ENCODE peak calls at places on chromosome X, in five cellular contexts. One of them, this sample, is unnamed.

GRCh38 chrX:40878821-40879571 is 143.7 kb upstream of the MED14 start:
- ATAC-seq in K562: no peak
- ATAC-seq in upper lobe of left lung: no peak
- ATAC-seq in HepG2: no peak
- ATAC-seq in GM12878: no peak
- ATAC-seq in this sample: no peak

GRCh38 chrX:13258052-13258444 is 61.8 kb downstream of the ATXN3L start:
- ATAC-seq in HepG2: no peak
- ATAC-seq in GM12878: peak; percentile 43
- ATAC-seq in K562: no peak
- ATAC-seq in upper lobe of left lung: no peak
- ATAC-seq in this sample: no peak

GRCh38 chrX:136585960-136586359 is 53.9 kb downstream of the VGLL1 start:
- ATAC-seq in upper lobe of left lung: no peak
- ATAC-seq in HepG2: no peak
- ATAC-seq in K562: no peak
- ATAC-seq in GM12878: no peak
- ATAC-seq in this sample: no peak

GRCh38 chrX:65758505-65758904 is 91.1 kb downstream of the MSN start:
- ATAC-seq in HepG2: no peak
- ATAC-seq in upper lobe of left lung: no peak
- ATAC-seq in K562: no peak
- ATAC-seq in GM12878: no peak
- ATAC-seq in this sample: no peak

GRCh38 chrX:32448320-32448719 is 763.0 kb downstream of the DMD start:
- ATAC-seq in K562: no peak
- ATAC-seq in upper lobe of left lung: no peak
- ATAC-seq in HepG2: no peak
- ATAC-seq in GM12878: peak; percentile 99
- ATAC-seq in this sample: no peak

GRCh38 chrX:107673401-107673800 is 45.1 kb downstream of the PRPS1 start:
- ATAC-seq in HepG2: no peak
- ATAC-seq in GM12878: peak; percentile 13
- ATAC-seq in K562: no peak
- ATAC-seq in upper lobe of left lung: no peak
- ATAC-seq in this sample: no peak

GRCh38 chrX:13937370-13938052 is 92.2 kb downstream of the GEMIN8 start:
- ATAC-seq in HepG2: peak; percentile 64
- ATAC-seq in K562: no peak
- ATAC-seq in upper lobe of left lung: peak; percentile 28
- ATAC-seq in GM12878: peak; percentile 31
- ATAC-seq in this sample: peak; percentile 5

GRCh38 chrX:49812177-49812576 is 16.9 kb upstream of the PAGE4 start:
- ATAC-seq in upper lobe of left lung: no peak
- ATAC-seq in K562: no peak
- ATAC-seq in GM12878: no peak
- ATAC-seq in HepG2: peak; percentile 88
- ATAC-seq in this sample: no peak

GRCh38 chrX:72305286-72306084 is at the start of gene CITED1:
- ATAC-seq in GM12878: peak; percentile 28
- ATAC-seq in HepG2: peak; percentile 39
- ATAC-seq in K562: no peak
- ATAC-seq in upper lobe of left lung: no peak
- ATAC-seq in this sample: no peak

GRCh38 chrX:45068555-45068954 is 132.1 kb downstream of the DIPK2B start:
- ATAC-seq in HepG2: no peak
- ATAC-seq in GM12878: no peak
- ATAC-seq in K562: peak; percentile 50
- ATAC-seq in upper lobe of left lung: no peak
- ATAC-seq in this sample: no peak

GRCh38 chrX:154469114-154469513 is 10.0 kb downstream of the LAGE3 start:
- ATAC-seq in GM12878: no peak
- ATAC-seq in upper lobe of left lung: no peak
- ATAC-seq in K562: no peak
- ATAC-seq in HepG2: no peak
- ATAC-seq in this sample: no peak

GRCh38 chrX:153953892-153954617 is 9.6 kb upstream of the RENBP start:
- ATAC-seq in K562: no peak
- ATAC-seq in GM12878: peak; percentile 10
- ATAC-seq in upper lobe of left lung: no peak
- ATAC-seq in HepG2: peak; percentile 26
- ATAC-seq in this sample: no peak

GRCh38 chrX:36035550-36035949 is 116.0 kb downstream of the CFAP47 start:
- ATAC-seq in upper lobe of left lung: no peak
- ATAC-seq in GM12878: no peak
- ATAC-seq in HepG2: no peak
- ATAC-seq in K562: no peak
- ATAC-seq in this sample: no peak

DNA sequence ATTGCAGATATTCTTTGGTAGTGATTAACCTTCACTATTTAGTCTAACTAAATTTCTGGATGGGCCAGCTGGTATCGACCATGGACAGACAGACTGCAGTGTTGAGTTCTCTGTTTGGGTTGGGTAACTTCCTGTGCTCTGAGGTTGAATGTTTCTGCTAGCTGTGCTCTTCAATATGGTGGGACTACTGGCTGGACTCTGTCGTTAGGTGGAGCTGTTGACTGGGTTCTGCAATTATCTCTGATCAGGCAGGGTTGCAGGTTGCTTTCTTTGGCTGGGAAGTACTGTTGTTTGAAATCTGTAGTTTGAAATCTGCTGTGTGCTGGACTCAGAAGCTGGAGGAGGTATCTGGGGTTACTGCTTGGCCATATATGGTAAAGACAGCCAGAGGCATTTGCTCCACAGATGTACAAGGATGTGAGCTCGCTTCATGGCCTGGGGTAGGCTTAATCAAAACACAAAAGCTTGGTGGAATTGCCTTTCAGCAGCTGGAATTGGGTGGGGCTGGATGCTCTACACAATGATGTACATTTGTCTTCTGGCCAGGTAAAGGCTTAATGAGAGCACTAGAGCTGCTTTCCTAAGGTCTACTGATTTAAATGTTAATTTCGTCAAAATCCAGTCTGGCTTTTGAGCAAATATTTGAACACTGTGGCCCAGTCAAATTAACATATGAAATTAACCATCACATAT is 1472.0 kb downstream of the FAM133A start:
- ATAC-seq in K562: no peak
- ATAC-seq in HepG2: no peak
- ATAC-seq in GM12878: peak; percentile 27
- ATAC-seq in upper lobe of left lung: no peak
- ATAC-seq in this sample: no peak
- TF ChIP-seq CTCF in K562: no peak
- TF ChIP-seq CTCF in HepG2: no peak
- TF ChIP-seq CTCF in GM12878: no peak
- TF ChIP-seq CTCF in upper lobe of left lung: no peak
- TF ChIP-seq CTCF in this sample: no peak

DNA sequence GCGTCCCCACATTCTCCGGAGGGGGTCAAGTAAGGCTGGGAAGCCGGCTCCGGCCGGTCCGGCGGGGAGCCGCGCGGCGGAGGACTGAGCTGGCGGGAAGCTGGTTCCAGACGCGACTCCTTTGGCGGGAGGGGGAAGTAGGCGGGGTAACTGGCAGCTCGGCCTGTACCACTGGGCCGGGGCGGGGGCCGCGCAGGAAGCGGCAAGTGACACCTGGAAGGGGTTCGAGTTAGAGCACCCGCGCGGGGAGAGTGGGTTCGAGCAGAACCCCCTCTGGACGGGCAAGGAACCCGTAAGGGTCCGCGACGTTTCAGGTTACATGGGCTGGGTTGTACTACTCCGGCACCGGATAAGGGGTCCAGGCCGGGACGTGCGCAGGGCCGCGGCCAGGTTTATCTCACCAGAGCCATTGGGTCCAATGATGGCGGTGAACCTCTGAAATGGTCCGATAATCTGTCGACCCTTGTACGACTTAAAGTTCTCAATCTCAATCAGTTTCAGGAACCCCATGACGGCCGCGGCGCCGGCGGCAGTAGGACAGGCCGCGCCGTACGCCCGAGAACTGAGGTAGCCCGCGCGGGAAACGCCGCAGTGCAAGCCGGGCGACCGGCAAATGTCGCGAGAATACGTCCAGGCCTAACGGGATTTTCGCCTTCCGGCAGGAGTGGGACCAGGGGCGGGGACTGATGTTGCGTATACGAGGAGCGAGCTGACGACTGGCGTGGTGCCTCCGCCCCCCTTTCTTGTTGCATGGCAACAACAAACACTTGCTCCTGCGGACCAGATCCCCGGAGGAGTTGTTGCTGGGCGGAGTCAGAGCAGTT is at the start of the genes RIBC1 and SMC1A:
- ATAC-seq in K562: peak; percentile 94
- ATAC-seq in GM12878: peak; percentile 92
- ATAC-seq in upper lobe of left lung: peak; percentile 97
- ATAC-seq in HepG2: peak; percentile 94
- ATAC-seq in this sample: peak; percentile 95
- TF ChIP-seq EP300 in K562: no peak
- TF ChIP-seq EP300 in GM12878: no peak
- TF ChIP-seq EP300 in upper lobe of left lung: no peak
- TF ChIP-seq EP300 in HepG2: no peak
- TF ChIP-seq EP300 in this sample: no peak

GRCh38 chrX:18894156-18894555 is 89.8 kb downstream of the PHKA2 start:
- ATAC-seq in HepG2: no peak
- ATAC-seq in upper lobe of left lung: no peak
- ATAC-seq in GM12878: no peak
- ATAC-seq in K562: no peak
- ATAC-seq in this sample: no peak
- TF ChIP-seq CTCF in HepG2: no peak
- TF ChIP-seq CTCF in upper lobe of left lung: no peak
- TF ChIP-seq CTCF in GM12878: no peak
- TF ChIP-seq CTCF in K562: no peak
- TF ChIP-seq CTCF in this sample: no peak

GRCh38 chrX:9665113-9665512 is 100.5 kb downstream of the GPR143 start:
- ATAC-seq in K562: no peak
- ATAC-seq in GM12878: no peak
- ATAC-seq in HepG2: no peak
- ATAC-seq in upper lobe of left lung: no peak
- ATAC-seq in this sample: no peak

GRCh38 chrX:9663216-9663615 is 102.4 kb downstream of the GPR143 start:
- ATAC-seq in GM12878: no peak
- ATAC-seq in HepG2: no peak
- ATAC-seq in upper lobe of left lung: no peak
- ATAC-seq in K562: no peak
- ATAC-seq in this sample: no peak

GRCh38 chrX:9659571-9660195 is 106.0 kb downstream of the GPR143 start:
- ATAC-seq in upper lobe of left lung: no peak
- ATAC-seq in HepG2: no peak
- ATAC-seq in GM12878: no peak
- ATAC-seq in K562: no peak
- ATAC-seq in this sample: no peak

GRCh38 chrX:9657590-9658256 is 107.9 kb downstream of the GPR143 start:
- ATAC-seq in upper lobe of left lung: no peak
- ATAC-seq in HepG2: no peak
- ATAC-seq in GM12878: peak; percentile 35
- ATAC-seq in K562: no peak
- ATAC-seq in this sample: no peak

GRCh38 chrX:9662148-9662547 is 103.5 kb downstream of the GPR143 start:
- ATAC-seq in GM12878: no peak
- ATAC-seq in upper lobe of left lung: no peak
- ATAC-seq in K562: no peak
- ATAC-seq in HepG2: no peak
- ATAC-seq in this sample: no peak
- TF ChIP-seq EP300 in GM12878: no peak
- TF ChIP-seq EP300 in upper lobe of left lung: no peak
- TF ChIP-seq EP300 in K562: no peak
- TF ChIP-seq EP300 in HepG2: no peak
- TF ChIP-seq EP300 in this sample: no peak

DNA sequence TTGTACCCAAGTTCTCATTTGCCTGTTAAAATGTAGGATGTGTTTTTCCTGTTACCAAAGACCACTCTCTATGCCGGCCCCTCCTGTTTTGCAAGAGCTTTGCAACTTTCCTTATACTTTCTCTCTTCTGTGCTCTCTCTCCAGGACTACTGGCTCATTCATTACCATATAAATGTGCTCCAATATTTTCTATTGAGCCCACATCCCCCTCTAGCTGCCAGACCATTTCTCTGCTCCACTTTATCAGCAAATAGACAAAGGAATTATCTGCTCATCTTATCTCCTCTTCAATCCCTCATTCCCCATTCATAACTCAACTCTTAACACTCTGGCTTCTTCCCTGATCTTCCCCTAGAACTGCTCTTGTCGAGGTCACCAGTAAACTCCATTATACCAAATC is 33.6 kb downstream of the RPGR start:
- ATAC-seq in K562: no peak
- ATAC-seq in GM12878: no peak
- ATAC-seq in HepG2: no peak
- ATAC-seq in upper lobe of left lung: no peak
- ATAC-seq in this sample: no peak
- TF ChIP-seq CTCF in K562: no peak
- TF ChIP-seq CTCF in GM12878: no peak
- TF ChIP-seq CTCF in HepG2: no peak
- TF ChIP-seq CTCF in upper lobe of left lung: no peak
- TF ChIP-seq CTCF in this sample: no peak

DNA sequence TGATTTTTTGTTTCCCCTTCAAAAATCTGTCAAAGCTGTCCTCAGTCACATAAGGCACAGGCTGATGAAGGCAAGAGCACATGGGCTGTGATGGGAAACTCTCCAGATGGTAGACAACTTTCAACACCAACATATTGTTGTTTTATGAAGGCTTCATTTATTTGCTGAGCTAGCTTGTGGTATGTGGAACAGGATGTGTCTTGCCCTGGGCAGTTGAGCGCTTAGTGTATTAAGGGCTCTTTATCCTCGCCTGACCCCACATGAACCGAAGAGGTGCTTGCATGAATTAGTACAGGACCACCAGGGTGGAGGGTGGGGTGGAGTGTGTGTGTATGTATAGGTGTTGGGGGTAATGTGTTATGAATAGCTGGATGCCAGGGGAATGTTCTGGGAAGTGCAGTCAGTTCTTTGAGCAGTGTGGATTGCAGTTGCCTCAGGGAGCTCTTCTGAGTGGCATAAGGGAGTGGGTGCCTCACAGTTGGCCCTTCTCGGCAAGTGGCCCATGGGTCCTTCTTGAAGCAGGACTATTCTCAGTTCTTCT is 103.1 kb downstream of the PHEX start:
- ATAC-seq in GM12878: no peak
- ATAC-seq in K562: no peak
- ATAC-seq in HepG2: no peak
- ATAC-seq in upper lobe of left lung: peak; percentile 35
- ATAC-seq in this sample: peak; percentile 29
- TF ChIP-seq EP300 in GM12878: no peak
- TF ChIP-seq EP300 in K562: no peak
- TF ChIP-seq EP300 in HepG2: no peak
- TF ChIP-seq EP300 in upper lobe of left lung: no peak
- TF ChIP-seq EP300 in this sample: no peak

This sample was measured in gastroesophageal sphincter.